ENCODE peak calls at places on chromosome 7, in nine cellular contexts. J, V, F, O, K, W, I, S and Y are unnamed samples. For H3K4me1, the result is how much of the 10 kb centered on the place peaks cover.

GRCh38 chr7:103640031-103640779 is 194.2 kb upstream of the SLC26A5 start:
- DNase-seq in I (peak), F (no peak), J (no peak), V (no peak), W (no peak), S (no peak), O (no peak), K (no peak), Y (no peak)

GRCh38 chr7:1289681-1290261 is 57.1 kb downstream of the UNCX start:
- DNase-seq in I (peak), V (no peak), J (peak), K (no peak), O (no peak), F (peak), W (no peak), S (no peak), Y (no peak)

GRCh38 chr7:116617878-116618277 is 54.1 kb upstream of the MET start:
- DNase-seq in F (no peak), V (no peak), J (no peak), W (no peak), O (no peak), K (no peak), I (no peak), S (no peak), Y (no peak)

GRCh38 chr7:128697301-128697905 is 25.3 kb downstream of the GARIN1A start:
- DNase-seq in F (peak), K (peak), S (no peak), O (peak), V (no peak), I (peak), W (peak), J (peak), Y (peak)

GRCh38 chr7:22430457-22430856 is 69.5 kb downstream of the STEAP1B start:
- DNase-seq in W (no peak), S (no peak), J (no peak), I (no peak), K (no peak), V (no peak), O (no peak), F (no peak), Y (no peak)

GRCh38 chr7:132568962-132569361 is 7.3 kb downstream of the PLXNA4 start:
- DNase-seq in K (no peak), I (no peak), W (no peak), S (no peak), V (no peak), O (no peak), F (no peak), J (no peak), Y (no peak)

GRCh38 chr7:33534830-33535229 is 370.5 kb upstream of the BMPER start:
- DNase-seq in O (no peak), J (no peak), I (peak), S (no peak), W (no peak), K (no peak), V (no peak), F (no peak), Y (no peak)

GRCh38 chr7:83648464-83649241 is at the start of gene SEMA3E:
- DNase-seq in J (peak), V (no peak), O (no peak), K (no peak), S (no peak), I (peak), F (no peak), W (no peak), Y (no peak)

GRCh38 chr7:66110861-66111260 is 3.8 kb upstream of the CRCP start:
- DNase-seq in I (no peak), K (no peak), J (no peak), F (no peak), O (no peak), V (no peak), S (no peak), W (no peak), Y (no peak)

GRCh38 chr7:145718129-145718528 is 398.5 kb upstream of the CNTNAP2 start:
- DNase-seq in K (no peak), V (no peak), F (no peak), J (peak), W (no peak), O (no peak), S (no peak), I (no peak), Y (no peak)

GRCh38 chr7:117931314-117931713 is 58.1 kb upstream of the CTTNBP2 start:
- DNase-seq in I (no peak), W (no peak), S (no peak), K (no peak), V (no peak), F (no peak), O (no peak), J (no peak), Y (no peak)

GRCh38 chr7:17298840-17299476 is 506 bp downstream of the AHR start:
- DNase-seq in J (peak), F (peak), I (no peak), V (peak), W (peak), K (peak), O (peak), S (peak), Y (peak)

GRCh38 chr7:4210821-4211220 is 471.3 kb upstream of the FOXK1 start:
- DNase-seq in F (peak), O (no peak), S (no peak), W (no peak), J (no peak), I (no peak), K (no peak), V (no peak), Y (no peak)

GRCh38 chr7:50664937-50665336 is 99.7 kb upstream of the DDC start:
- DNase-seq in V (no peak), O (no peak), W (no peak), J (no peak), K (no peak), S (no peak), F (no peak), I (no peak), Y (no peak)

GRCh38 chr7:50662059-50662689 is 97.0 kb upstream of the DDC start:
- DNase-seq in K (no peak), I (no peak), J (no peak), S (no peak), F (no peak), V (no peak), W (peak), O (no peak), Y (no peak)

GRCh38 chr7:50662996-50663395 is 97.8 kb upstream of the DDC start:
- DNase-seq in I (no peak), J (no peak), F (no peak), W (no peak), O (no peak), K (no peak), S (no peak), V (no peak), Y (no peak)

GRCh38 chr7:50664461-50664922 is 99.3 kb upstream of the DDC start:
- DNase-seq in F (no peak), I (peak), O (no peak), W (no peak), J (no peak), V (no peak), K (no peak), S (no peak), Y (no peak)

DNA sequence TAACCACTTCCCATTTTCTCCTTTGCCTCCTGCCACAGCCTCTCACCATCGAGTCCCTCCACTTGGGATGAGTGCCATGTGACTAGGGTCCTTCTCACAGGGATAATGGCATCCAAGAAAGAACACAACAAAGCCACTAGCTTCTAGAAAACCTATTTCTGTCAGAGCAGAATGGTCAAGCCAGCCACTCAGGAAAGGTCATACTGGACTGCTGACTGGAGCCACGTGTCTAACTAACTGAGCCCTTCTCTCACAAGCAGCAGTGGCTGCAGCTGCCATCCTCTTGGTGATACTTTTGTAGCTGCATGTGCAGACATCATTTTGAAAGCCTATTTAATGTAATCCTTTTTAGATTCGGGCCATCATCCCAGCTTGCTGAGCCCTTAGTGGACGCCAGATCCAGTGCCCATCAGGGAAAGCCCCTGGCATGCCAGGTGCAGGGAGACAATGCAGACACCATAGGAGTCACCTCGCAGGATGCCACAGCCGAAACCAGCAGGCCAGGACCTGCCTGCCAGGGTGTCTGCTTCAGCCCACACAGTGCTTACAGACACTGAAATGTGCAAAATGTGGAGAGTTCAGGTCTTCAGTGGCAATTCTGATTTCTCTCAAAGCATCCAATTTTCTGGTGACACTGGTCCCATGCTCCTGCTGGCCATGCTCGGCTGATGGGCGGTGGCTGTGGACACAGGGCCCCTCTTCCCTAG is 98.3 kb upstream of the DDC start:
- DNase-seq in S (no peak), O (no peak), W (no peak), I (no peak), V (no peak), F (no peak), K (no peak), J (no peak), Y (no peak)
- H3K4me1 ChIP-seq in S (under half), O (under half), W (under half), I (under half), V (under half), F (half or more), K (half or more), J (under half), Y (half or more)

DNA sequence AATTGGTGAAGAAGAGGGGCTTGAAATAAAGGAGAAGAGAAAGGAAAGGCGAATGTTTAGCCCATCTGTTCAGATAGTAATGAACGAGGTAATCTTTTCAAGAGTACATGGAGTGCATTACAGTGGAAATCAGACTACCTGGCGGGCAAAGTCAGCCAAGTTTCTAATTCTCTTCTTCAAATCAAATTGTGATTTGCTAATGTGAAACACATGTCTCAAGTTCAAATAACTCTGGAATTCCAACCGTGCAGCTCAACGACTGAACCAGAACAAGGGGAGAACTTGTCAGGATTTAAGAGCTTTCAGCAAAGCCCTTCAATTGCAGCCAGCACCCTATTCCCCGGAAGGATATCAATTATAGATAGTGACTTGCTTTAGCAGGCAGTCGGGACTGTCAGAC is 216.9 kb downstream of the GLI3 start:
- DNase-seq in F (no peak), I (no peak), J (no peak), O (no peak), V (no peak), S (no peak), W (no peak), K (no peak), Y (no peak)
- H3K4me3 ChIP-seq in F (no peak), I (no peak), J (no peak), O (no peak), V (no peak), S (no peak), W (no peak), K (no peak), Y (no peak)

DNA sequence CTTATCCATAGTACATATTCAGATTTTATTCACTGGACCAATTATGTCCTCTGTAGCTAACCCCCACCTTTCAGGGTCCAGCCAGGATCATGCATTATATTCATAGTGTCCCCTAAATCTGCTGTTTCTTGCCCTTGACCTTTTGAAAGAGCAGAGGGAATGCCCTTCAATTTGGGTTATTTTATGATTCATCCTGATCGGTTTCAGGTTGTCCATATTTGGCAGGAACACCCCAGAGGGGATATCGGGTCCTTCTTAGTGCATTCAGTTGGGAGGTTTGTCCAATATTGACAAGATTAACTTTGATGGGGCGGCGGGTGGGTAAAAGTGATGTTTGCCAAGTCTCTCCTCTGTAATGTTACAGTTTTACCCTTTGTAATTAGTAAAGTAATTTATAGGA is 60.9 kb downstream of the SHH start:
- DNase-seq in I (no peak), S (no peak), V (no peak), J (no peak), F (no peak), K (no peak), W (no peak), O (no peak), Y (no peak)
- H3K4me1 ChIP-seq in I (under half), S (under half), V (under half), J (under half), F (half or more), K (half or more), W (under half), O (under half), Y (half or more)

DNA sequence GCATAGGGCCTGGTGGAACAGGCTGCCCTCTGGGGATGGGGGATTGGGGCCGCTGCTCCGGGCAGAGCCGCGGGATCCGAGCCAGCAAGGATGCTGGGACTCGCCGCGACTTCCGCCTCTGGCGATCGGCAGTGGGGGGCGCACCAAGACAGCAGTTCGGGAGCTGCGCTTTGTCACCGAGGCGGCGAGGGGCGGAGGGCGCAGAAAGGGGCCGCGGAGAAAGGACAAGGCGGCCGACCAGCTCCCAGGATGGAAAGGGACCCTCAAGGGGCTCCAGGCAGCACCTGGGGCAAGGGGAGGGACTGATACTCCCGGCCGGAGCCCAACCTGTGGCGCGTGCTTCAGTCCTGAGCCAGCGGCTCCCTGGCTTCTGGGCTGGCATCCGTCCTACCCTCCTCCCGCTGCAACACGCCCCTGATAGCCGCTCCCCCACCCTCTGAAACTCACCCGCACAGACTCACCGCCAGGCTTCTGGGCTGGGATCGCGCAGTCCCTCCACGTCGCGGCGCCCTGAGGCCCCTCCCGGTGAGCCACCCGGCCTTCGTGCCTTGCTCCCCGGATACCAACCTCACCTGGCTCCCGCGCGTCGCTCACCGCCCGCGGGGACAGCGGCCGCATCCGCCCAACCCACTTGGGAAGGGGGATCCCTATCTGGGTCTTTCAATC is 7.1 kb upstream of the EVX1 start:
- DNase-seq in K (no peak), S (no peak), I (no peak), F (peak), V (peak), J (peak), O (peak), W (no peak), Y (peak)
- H3K4me3 ChIP-seq in K (peak), S (peak), I (peak), F (peak), V (peak), J (peak), O (peak), W (no peak), Y (peak)

DNA sequence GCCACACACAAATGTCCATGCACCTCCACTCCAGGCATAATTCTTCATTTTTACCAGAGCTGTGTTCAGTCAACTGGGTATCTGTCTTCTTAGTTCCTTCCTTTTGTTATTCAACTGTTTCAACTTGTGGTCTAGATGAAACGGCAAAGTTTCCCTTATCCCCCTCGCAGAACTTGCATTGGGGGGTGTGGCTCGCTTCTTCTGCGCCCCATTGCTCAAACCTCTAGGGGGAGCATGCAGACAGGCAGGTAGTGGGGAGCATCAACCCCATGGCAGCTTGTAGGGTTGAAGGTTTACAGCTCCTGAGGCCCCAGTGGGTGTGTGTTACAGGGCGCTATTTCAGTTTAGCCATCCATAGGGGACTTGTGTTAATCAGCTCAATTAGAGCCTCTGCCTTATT is 38.3 kb upstream of the COBL start:
- DNase-seq in K (no peak), S (no peak), O (no peak), F (no peak), J (no peak), W (no peak), I (no peak), V (no peak), Y (no peak)
- H3K4me1 ChIP-seq in K (under half), S (under half), O (under half), F (under half), J (under half), W (under half), I (under half), V (under half), Y (under half)

GRCh38 chr7:43249808-43250145 is 137.3 kb downstream of the HECW1 start:
- DNase-seq in K (no peak), W (no peak), S (no peak), F (no peak), V (no peak), I (no peak), O (no peak), J (no peak), Y (no peak)
- H3K4me3 ChIP-seq in K (no peak), W (no peak), S (no peak), F (no peak), V (no peak), I (no peak), O (peak), J (no peak), Y (no peak)

DNA sequence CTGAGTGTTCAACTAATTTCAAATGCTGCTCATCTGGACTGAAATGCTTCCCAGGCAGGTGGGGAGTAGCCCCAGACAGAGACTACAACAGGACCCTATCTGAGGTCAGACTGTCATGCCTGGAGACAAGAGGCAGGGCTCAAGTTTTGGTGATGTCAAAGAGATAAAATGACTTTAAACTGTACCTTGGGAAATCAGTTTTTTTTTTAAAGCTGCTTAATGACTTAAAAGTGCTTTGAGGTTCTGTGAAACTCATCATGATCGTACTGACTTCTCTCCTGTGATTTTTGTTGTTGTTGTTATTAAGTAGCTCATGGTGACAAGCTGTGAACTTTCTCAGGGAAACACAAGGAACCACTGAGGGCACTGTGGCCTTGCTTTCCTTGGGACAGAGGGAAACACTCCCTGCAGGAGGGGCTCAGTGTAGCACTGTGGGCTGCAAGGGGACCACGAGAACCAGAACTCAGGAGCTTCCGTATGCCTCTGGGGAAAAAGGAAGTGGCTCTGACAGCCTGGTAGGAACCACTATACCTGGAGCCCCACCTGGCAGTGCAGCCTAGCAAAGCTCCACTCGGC is 9.5 kb downstream of the HIPK2 start:
- DNase-seq in K (no peak), I (no peak), F (no peak), O (no peak), W (no peak), V (no peak), S (no peak), J (no peak), Y (no peak)
- H3K4me1 ChIP-seq in K (half or more), I (under half), F (half or more), O (under half), W (under half), V (under half), S (under half), J (under half), Y (half or more)

GRCh38 chr7:101133621-101134398 is 6.9 kb downstream of the SERPINE1 start:
- DNase-seq in I (no peak), O (no peak), V (no peak), F (no peak), S (no peak), W (no peak), J (no peak), K (no peak), Y (no peak)
- H3K4me3 ChIP-seq in I (peak), O (no peak), V (no peak), F (no peak), S (no peak), W (no peak), J (peak), K (no peak), Y (no peak)

DNA sequence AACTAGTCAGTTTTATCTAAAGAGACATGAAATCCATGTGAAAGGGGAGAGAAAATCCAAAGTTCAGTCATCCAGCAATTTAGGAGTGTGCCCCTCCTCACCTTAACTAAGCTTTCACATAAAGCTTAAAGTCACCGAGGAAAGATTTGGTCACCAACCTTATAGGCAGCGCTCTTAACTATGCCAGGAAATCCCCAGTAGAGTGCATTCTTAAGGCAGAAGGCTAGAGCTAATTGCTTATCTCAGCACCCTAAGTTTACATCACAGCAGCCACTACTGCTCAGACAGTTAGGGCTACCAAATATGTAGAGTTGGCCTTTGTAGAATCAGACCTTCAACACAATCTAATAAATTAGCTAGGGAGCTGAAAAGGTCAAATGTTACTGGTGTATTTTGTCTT is 47.9 kb downstream of the MTPN start:
- DNase-seq in K (no peak), V (no peak), I (no peak), O (no peak), J (no peak), S (no peak), W (no peak), F (no peak), Y (no peak)
- H3K4me1 ChIP-seq in K (under half), V (under half), I (under half), O (under half), J (under half), S (under half), W (under half), F (under half), Y (half or more)

DNA sequence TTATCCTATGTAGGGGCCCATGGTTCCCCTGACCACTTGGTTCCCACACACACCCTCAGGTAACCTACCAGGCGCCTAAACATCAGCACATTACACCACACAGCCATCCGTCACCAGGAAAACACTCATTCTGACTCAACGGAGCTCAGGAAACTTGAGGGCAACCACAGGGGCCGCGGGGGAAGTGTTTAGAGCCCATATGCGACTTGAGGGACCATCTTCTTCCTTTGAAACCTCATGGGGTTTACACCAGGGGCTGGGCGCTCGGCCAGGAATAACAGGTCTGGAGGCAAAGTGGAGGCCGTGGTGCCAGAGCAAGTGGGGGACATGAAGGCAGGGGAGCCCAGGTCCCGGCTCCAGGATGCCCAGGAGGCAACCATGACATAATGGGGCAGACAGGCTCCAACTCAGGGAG is 1.5 kb downstream of the STX1A start:
- DNase-seq in W (peak), I (peak), O (peak), K (no peak), V (no peak), F (no peak), J (no peak), S (no peak), Y (no peak)
- H3K4me3 ChIP-seq in W (peak), I (peak), O (peak), K (no peak), V (no peak), F (peak), J (no peak), S (peak), Y (peak)